ENCODE peak calls at places on chromosomes 5 and 9, in five cellular contexts. R is OCI-LY7, K is WTC11, S is fibroblast of lung, U is Panc1. C is an unnamed sample.

GRCh38 chr5:5483880-5484595 is 61.6 kb downstream of the ICE1 start:
- DNase-seq in R (no peak), K (no peak), S (peak), U (no peak), C (no peak)

GRCh38 chr5:125263346-125263745 is 516.9 kb upstream of the ZNF608 start:
- DNase-seq in R (no peak), K (no peak), S (no peak), U (no peak), C (no peak)

GRCh38 chr5:91225848-91226686 is 157.1 kb downstream of the ARRDC3 start:
- DNase-seq in R (peak), K (peak), S (no peak), U (peak), C (peak)

GRCh38 chr5:19853616-19854240 is 134.3 kb downstream of the CDH18 start:
- DNase-seq in R (no peak), K (no peak), S (peak), U (peak), C (no peak)

GRCh38 chr5:58582004-58582403 is 871 bp upstream of the RAB3C start:
- DNase-seq in R (no peak), K (peak), S (no peak), U (no peak), C (no peak)

GRCh38 chr5:78562719-78563330 is 85.7 kb downstream of the LHFPL2 start:
- DNase-seq in R (no peak), K (no peak), S (no peak), U (no peak), C (no peak)

GRCh38 chr9:90546200-90546599 is 96.4 kb downstream of the DIRAS2 start:
- DNase-seq in R (no peak), K (no peak), S (peak), U (no peak), C (no peak)

GRCh38 chr9:14344846-14345585 is 31.1 kb upstream of the NFIB start:
- DNase-seq in R (no peak), K (no peak), S (no peak), U (no peak), C (no peak)

GRCh38 chr5:125326114-125326513 is 579.7 kb upstream of the ZNF608 start:
- DNase-seq in R (no peak), K (no peak), S (peak), U (no peak), C (no peak)

GRCh38 chr5:149799965-149800516 is 69.9 kb downstream of the PPARGC1B start:
- DNase-seq in R (no peak), K (no peak), S (no peak), U (no peak), C (no peak)

GRCh38 chr9:75876999-75877647 is 13.3 kb upstream of the PCSK5 start:
- DNase-seq in R (no peak), K (no peak), S (no peak), U (no peak), C (no peak)

GRCh38 chr9:77307166-77307565 is 129.8 kb downstream of the VPS13A start:
- DNase-seq in R (no peak), K (no peak), S (no peak), U (no peak), C (no peak)

GRCh38 chr9:95366731-95367325 is 49.3 kb upstream of the FANCC start:
- DNase-seq in R (no peak), K (no peak), S (no peak), U (no peak), C (no peak)

GRCh38 chr5:79561525-79561893 is 47.6 kb upstream of the HOMER1 start:
- DNase-seq in R (no peak), K (no peak), S (no peak), U (no peak), C (no peak)

DNA sequence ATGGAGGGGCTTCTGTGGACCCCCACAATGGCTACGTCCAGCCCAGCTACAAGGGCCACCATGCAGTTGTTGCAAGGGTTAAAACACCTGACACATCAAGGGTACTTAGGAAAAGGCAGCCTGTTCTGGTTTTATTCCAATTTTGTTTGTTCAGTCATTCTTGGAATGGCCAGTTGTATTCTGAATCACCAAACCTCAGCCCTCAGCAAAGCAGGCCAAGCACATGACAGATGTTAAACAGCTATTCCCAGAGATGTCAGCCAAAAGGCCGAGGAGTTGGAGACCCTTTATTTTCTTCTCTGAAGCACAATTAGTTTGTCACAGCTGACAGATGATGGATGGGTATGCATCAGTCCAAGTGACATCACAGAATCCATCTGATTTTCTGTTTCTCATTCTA is 124.0 kb downstream of the ASTN2 start:
- DNase-seq in R (no peak), K (no peak), S (no peak), U (no peak), C (no peak)
- TF ChIP-seq CTCF in R (no peak), K (no peak), S (no peak), U (no peak), C (no peak)

DNA sequence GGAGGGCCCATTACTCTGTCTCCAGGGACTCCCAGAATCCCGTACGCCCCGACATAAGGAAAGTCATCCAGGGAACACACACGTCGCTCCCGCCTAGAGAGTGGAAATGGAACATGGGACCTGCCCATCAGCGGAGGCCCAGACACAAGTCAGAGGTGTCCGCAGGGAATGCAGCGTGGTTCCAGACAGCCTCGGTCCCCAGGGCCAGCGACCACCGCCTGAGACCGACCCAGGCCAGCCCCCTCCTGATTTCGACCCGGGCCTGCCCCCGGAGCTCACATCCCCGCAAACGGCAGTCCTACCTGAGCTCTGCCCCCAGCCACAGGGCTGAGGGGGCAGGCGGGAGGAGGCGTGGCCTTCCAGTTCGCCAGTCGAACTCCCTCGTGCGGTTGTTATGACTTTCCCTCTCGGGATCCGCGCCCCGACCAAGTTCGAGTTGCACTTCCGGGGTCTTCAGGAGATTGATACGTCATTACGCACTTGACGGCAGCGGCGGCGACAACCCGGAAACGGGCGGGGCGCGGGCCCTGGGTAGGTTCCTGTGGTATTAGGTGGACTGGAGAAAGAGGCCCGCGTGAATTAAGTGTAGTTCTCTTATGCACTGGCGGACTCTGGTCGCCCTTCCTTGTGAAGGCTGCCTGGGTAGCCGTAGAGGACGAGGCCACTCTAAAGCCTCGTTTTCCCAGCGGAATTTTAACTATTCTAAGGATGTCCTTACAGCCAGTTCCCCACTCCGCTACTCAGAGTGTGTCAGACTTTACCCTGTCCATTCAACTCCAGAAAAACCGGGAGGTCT is 370.0 kb upstream of the POU5F2 start:
- DNase-seq in R (peak), K (peak), S (peak), U (peak), C (peak)
- TF ChIP-seq CTCF in R (no peak), K (no peak), S (peak), U (no peak), C (no peak)

GRCh38 chr5:177043958-177044357 is 21.5 kb downstream of the ZNF346 start:
- DNase-seq in R (no peak), K (no peak), S (no peak), U (no peak), C (no peak)

GRCh38 chr5:177045628-177046027 is 23.1 kb downstream of the ZNF346 start:
- DNase-seq in R (no peak), K (no peak), S (no peak), U (no peak), C (no peak)

DNA sequence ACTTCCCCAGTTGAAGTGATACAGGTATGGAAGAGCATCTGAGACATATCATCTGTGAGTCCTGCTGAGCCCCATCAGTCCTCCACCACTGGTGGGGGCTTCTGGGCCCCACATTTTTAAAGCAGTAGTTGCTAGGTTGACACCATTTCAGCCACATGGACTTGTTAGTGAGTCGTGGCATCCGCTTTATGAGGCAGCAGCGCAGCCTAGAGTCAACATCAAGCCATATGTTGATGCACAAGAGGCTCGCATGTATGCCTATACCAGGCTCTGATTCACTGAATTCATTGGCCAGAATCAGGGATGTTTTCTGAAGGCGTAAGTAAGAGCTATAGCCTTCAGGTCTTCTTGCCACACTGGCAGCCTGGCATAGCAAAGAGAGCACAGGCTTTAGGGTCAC is 26.8 kb downstream of the ZNF346 start:
- DNase-seq in R (peak), K (no peak), S (no peak), U (no peak), C (no peak)
- TF ChIP-seq CTCF in R (peak), K (no peak), S (no peak), U (no peak), C (no peak)

GRCh38 chr9:109968702-109969450 is 188.9 kb downstream of the PALM2AKAP2 start:
- DNase-seq in R (peak), K (peak), S (peak), U (peak), C (no peak)
- TF ChIP-seq CTCF in R (peak), K (no peak), S (peak), U (peak), C (no peak)

DNA sequence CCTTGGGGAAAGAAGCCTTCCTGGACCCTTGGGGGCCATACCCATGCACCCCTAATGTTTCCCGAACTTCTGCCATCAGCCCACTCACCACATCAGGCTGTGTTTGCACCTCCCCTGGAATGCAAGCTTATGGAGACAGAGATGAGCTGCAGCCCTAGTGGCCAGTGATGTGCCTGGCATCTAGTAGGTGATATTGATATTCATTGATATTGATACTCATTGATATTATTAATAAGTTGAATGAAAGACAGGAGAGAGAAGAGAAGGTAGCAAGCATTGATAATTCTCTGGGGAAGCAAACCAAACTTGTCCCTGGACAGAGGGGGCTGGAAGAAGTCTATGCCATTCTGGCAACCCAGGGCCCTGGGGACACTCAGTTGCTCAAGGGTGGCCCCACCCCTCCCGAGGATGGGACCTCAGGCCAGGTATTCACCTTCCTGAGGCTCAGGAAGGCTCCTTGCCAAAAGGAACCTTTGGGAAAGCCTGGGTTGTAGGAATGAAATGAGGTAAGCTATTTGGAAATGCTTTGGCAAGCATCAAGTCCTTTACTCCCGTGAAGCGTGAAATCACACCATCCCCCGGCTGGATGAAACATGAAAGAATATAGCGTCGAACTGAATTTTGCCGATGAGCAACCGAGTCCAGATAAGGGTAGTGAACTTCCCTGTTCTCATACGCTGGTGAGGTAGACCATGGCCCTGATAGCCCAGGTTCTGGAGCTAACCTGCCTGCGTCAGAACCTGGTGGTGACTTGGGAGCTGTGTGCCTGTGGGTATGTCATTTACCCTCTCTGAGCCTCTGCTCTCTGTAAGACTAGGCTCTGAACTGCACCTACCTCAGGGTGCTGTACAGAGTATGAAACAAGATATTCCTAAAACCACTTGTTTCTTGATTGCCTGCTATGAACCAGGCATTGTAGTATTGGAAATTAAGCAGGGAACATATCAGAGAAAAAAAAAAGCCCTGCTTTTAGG is 105.1 kb upstream of the BOD1 start:
- DNase-seq in R (no peak), K (no peak), S (no peak), U (no peak), C (no peak)
- TF ChIP-seq CTCF in R (peak), K (no peak), S (no peak), U (no peak), C (no peak)

DNA sequence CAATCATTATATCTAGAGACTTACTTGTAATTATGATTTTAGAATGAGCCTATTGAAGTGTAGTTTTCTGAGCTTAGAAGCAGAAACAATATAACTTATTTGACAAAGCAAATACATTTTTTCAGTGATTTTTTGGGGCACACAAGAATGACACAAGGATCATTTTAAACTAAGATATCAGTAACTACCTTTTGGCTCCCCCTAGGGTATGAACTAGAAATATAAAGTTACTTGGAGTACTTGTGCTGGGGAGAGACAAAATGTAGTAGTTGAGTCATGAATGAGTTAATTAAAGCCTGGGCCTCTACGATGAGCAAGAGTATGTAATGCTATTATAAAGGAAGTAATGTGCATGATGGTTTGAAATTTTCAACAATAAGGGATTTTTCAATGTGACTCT is 1244.1 kb upstream of the ACO1 start:
- DNase-seq in R (peak), K (no peak), S (peak), U (no peak), C (no peak)
- TF ChIP-seq CTCF in R (peak), K (peak), S (no peak), U (peak), C (no peak)

DNA sequence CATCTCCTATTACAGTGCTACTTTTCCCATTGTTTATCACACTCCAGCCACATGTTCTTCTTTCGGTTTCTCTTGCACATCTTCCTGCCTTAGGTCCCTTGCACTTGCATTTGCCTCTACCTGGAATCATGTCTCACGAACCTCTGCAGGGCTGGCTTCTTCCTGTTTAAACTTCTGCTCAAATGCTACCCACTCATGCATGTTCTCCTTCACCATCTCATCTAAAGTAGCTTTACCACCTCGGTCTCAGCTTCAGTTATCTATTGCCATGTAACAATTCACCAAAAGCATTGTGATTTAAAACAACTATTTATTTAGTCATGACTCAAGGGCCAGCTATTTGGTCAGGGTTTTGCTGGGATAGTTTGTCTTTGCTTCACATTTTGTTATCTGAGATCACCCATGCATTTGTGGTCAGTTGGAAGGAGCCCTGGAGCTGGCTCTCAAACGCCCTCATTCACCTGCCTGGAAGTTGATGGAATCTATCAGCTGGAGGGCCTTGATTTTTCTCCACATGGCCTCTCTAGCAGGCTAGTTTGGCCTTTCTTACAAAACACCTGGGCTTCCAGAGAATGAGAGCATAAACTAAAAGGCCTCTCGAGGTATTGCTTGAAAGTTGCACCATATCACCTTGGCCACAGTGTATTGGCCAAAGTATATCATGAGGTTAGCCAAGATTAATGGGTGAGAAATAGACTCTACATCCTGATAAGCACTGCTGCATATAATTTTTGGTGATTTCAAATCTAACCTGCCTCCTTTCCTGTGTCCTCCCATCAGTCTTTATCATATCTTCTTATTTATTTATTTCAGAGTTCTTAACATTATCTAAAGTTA is 21.4 kb downstream of the SPINK1 start:
- DNase-seq in R (no peak), K (no peak), S (no peak), U (no peak), C (no peak)
- TF ChIP-seq CTCF in R (no peak), K (no peak), S (no peak), U (no peak), C (no peak)

DNA sequence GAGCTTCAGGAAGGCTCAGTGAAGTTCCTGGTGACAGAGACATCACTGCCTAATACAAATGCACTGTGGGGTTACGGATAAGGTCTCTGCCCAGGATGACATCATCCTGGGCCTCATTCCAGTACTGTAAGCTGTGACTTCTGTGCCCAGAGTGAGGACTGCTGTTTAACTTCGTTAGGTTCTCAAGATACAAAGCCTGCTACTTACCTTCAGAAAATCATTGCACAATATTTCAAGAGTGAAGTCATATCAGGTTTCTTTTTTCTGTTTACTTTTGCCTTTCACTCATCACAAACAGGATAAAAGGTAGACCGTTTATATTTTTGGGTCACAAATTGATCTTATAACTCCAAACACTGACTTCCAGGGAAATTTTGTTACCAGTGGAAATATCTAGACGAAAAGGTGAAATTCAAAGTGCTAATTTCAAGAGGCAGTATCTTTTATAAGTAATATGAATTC is 241.2 kb downstream of the PIK3R1 start:
- DNase-seq in R (no peak), K (no peak), S (peak), U (peak), C (no peak)
- TF ChIP-seq CTCF in R (no peak), K (no peak), S (no peak), U (no peak), C (no peak)

GRCh38 chr5:92835712-92836111 is 745.3 kb downstream of the NR2F1-AS1 start:
- DNase-seq in R (no peak), K (no peak), S (peak), U (no peak), C (no peak)

GRCh38 chr5:92841604-92842155 is 739.3 kb downstream of the NR2F1-AS1 start:
- DNase-seq in R (no peak), K (no peak), S (no peak), U (no peak), C (no peak)

GRCh38 chr5:92836861-92837755 is 743.9 kb downstream of the NR2F1-AS1 start:
- DNase-seq in R (no peak), K (no peak), S (peak), U (no peak), C (no peak)

DNA sequence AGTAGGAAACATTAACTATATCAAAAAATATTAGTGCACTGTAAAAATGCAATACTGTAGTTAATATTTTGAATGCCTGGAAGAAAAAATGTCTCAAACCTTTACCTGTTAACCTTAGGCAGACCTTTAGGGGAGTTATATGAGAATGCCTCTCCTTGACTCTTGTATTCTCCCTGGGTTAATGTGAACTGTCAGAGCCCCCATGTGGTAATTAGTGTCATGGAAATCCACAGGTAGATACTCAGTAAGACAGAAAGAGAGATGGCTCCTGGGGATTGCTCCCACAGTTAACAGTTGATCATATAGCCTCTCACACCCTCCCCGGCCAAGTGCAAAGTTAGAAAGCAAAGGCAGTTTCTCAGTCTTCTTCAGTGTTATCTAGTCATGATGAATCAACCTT is 742.8 kb downstream of the NR2F1-AS1 start:
- DNase-seq in R (no peak), K (no peak), S (no peak), U (no peak), C (no peak)
- TF ChIP-seq CTCF in R (peak), K (no peak), S (no peak), U (peak), C (no peak)